ENCODE peak calls at places on chromosomes 11 and 22, in nine cellular contexts. V is endodermal cell; S is activated naive CD8-positive, alpha-beta T cell treated with anti-CD3 and anti-CD28 coated beads, Interleukin-2, amount 50 U/mL, for 16 hours; N is PC-3; W is globus pallidus; A is skeletal muscle cell; P is fibroblast of lung; Y is neural progenitor cell; B is KG1. G is an unnamed sample.

GRCh38 chr11:69877235-69877634 is 58.0 kb upstream of the FGF3 start:
- DNase-seq in B (no peak), N (no peak), A (no peak), S (no peak), W (no peak), P (no peak), Y (no peak), V (peak; percentile 30), G (no peak)

GRCh38 chr22:24138649-24139420 is 42.5 kb upstream of the SUSD2 start:
- DNase-seq in B (no peak), N (no peak), Y (no peak), V (no peak), A (no peak), P (no peak), S (no peak), W (no peak), G (no peak)

GRCh38 chr22:37284807-37285355 is 2.6 kb downstream of the CYTH4 start:
- DNase-seq in S (no peak), N (no peak), B (peak; percentile 85), V (peak; percentile 54), Y (no peak), W (peak; percentile 74), A (no peak), P (no peak), G (no peak)

GRCh38 chr11:65041206-65042035 is at the start of gene SAC3D1:
- DNase-seq in W (no peak), Y (peak; percentile 87), B (peak; percentile 76), N (peak; percentile 69), S (no peak), P (peak; percentile 63), V (peak; percentile 89), A (no peak), G (peak; percentile 58)

GRCh38 chr11:121105851-121106250 is 4.8 kb downstream of the TECTA start:
- DNase-seq in V (no peak), P (no peak), A (no peak), B (no peak), W (no peak), Y (no peak), N (no peak), S (no peak), G (no peak)

GRCh38 chr11:13335319-13335718 is 57.7 kb downstream of the BMAL1 start:
- DNase-seq in P (peak; percentile 57), A (peak; percentile 30), W (peak; percentile 48), B (no peak), N (peak; percentile 67), S (peak; percentile 27), Y (peak; percentile 72), V (peak; percentile 93), G (peak; percentile 49)

GRCh38 chr22:44623771-44624510 is 78.1 kb upstream of the PRR5 start:
- DNase-seq in W (no peak), P (peak; percentile 20), A (no peak), V (peak; percentile 79), Y (peak; percentile 72), S (no peak), B (no peak), N (peak; percentile 48), G (no peak)

GRCh38 chr11:32781721-32782120 is 12.7 kb downstream of the CCDC73 start:
- DNase-seq in N (no peak), P (no peak), A (no peak), S (no peak), B (no peak), V (no peak), Y (no peak), W (no peak), G (no peak)

GRCh38 chr11:113111156-113111555 is 149.9 kb downstream of the NCAM1 start:
- DNase-seq in S (no peak), W (no peak), B (no peak), N (no peak), P (no peak), A (no peak), Y (no peak), V (no peak), G (no peak)

GRCh38 chr11:6988506-6988905 is 31.6 kb downstream of the ZNF214 start:
- DNase-seq in P (peak; percentile 42), W (no peak), N (no peak), B (no peak), A (no peak), V (no peak), Y (no peak), S (no peak), G (no peak)

GRCh38 chr22:36765943-36766450 is 9.9 kb downstream of the IFT27 start:
- DNase-seq in B (no peak), N (no peak), A (no peak), P (peak; percentile 24), Y (no peak), V (peak; percentile 29), W (no peak), S (no peak), G (no peak)

GRCh38 chr11:85826096-85826855 is 15.3 kb upstream of the SYTL2 start:
- DNase-seq in A (no peak), N (peak; percentile 78), Y (peak; percentile 60), S (no peak), P (peak; percentile 38), B (no peak), V (peak; percentile 81), W (no peak), G (no peak)

GRCh38 chr11:107581147-107581546 is 9.8 kb upstream of the ELMOD1 start:
- DNase-seq in A (no peak), N (no peak), W (no peak), V (peak; percentile 55), B (no peak), S (no peak), P (no peak), Y (no peak), G (no peak)

GRCh38 chr11:17568944-17569343 is 21.9 kb downstream of the OTOG start:
- DNase-seq in Y (no peak), P (no peak), V (peak; percentile 24), S (no peak), B (no peak), A (no peak), N (no peak), W (no peak), G (no peak)

GRCh38 chr22:38657248-38657909 is 941 bp downstream of the CBY1 start:
- DNase-seq in V (peak; percentile 70), B (peak; percentile 2), P (peak; percentile 32), A (no peak), N (peak; percentile 31), S (no peak), W (no peak), Y (peak; percentile 32), G (no peak)

GRCh38 chr11:86746509-86746908 is 53.8 kb upstream of the PRSS23 start:
- DNase-seq in W (no peak), P (no peak), V (no peak), A (no peak), N (no peak), Y (no peak), S (no peak), B (no peak), G (no peak)

GRCh38 chr22:49150801-49151221 is 676.9 kb downstream of the BRD1 start:
- DNase-seq in V (no peak), W (no peak), B (no peak), N (no peak), S (no peak), P (no peak), A (no peak), Y (no peak), G (no peak)